ENCODE peak calls at places on chromosomes 3 and 15, in seven cellular contexts. L, H, A, B, Z, P and M are unnamed samples.
A peak's percentile ranks its signal among the peaks of the same experiment; 100 is the strongest.

GRCh38 chr3:183895296-183895695 is 10.6 kb upstream of the PARL start:
- DNase-seq in L (no peak), H (peak; percentile 74), A (peak; percentile 63), B (peak; percentile 68), Z (no peak), P (peak; percentile 74), M (peak; percentile 85)

GRCh38 chr3:141894524-141895176 is 18.2 kb downstream of the ATP1B3 start:
- DNase-seq in L (no peak), H (no peak), A (no peak), B (peak; percentile 91), Z (no peak), P (peak; percentile 91), M (no peak)

GRCh38 chr15:30791239-30791638 is 112.5 kb upstream of the FAN1 start:
- DNase-seq in L (no peak), H (no peak), A (peak; percentile 17), B (no peak), Z (no peak), P (no peak), M (peak; percentile 66)

GRCh38 chr3:170709046-170709445 is 123.2 kb upstream of the SLC7A14 start:
- DNase-seq in L (no peak), H (no peak), A (no peak), B (peak; percentile 95), Z (no peak), P (peak; percentile 88), M (no peak)

GRCh38 chr15:81326466-81327212 is 2.7 kb upstream of the STARD5 start:
- DNase-seq in L (no peak), H (peak; percentile 46), A (no peak), B (no peak), Z (no peak), P (no peak), M (no peak)

GRCh38 chr3:7682822-7683229 is 818.8 kb upstream of the LMCD1 start:
- DNase-seq in L (peak; percentile 75), H (no peak), A (no peak), B (peak; percentile 96), Z (no peak), P (peak; percentile 98), M (no peak)

GRCh38 chr3:142366434-142366833 is 81.4 kb downstream of the XRN1 start:
- DNase-seq in L (no peak), H (no peak), A (no peak), B (no peak), Z (no peak), P (peak; percentile 2), M (peak; percentile 4)

GRCh38 chr3:28267984-28268849 is 26.8 kb downstream of the CMC1 start:
- DNase-seq in L (no peak), H (no peak), A (no peak), B (no peak), Z (no peak), P (no peak), M (no peak)

GRCh38 chr3:155079795-155080546 is at the start of gene MME:
- DNase-seq in L (peak; percentile 53), H (peak; percentile 24), A (peak; percentile 81), B (peak; percentile 63), Z (no peak), P (peak; percentile 83), M (peak; percentile 84)

GRCh38 chr3:10505791-10506585 is 602 bp upstream of the ATP2B2 start:
- DNase-seq in L (no peak), H (no peak), A (no peak), B (no peak), Z (no peak), P (peak; percentile 8), M (peak; percentile 82)

GRCh38 chr3:47803478-47804025 is 614 bp downstream of the DHX30 start:
- DNase-seq in L (no peak), H (peak; percentile 14), A (no peak), B (no peak), Z (no peak), P (no peak), M (no peak)

GRCh38 chr3:54649551-54649950 is 278.3 kb downstream of the LRTM1 start:
- DNase-seq in L (no peak), H (no peak), A (peak; percentile 42), B (no peak), Z (no peak), P (no peak), M (no peak)

GRCh38 chr15:80568298-80568697 is 126.8 kb upstream of the ABHD17C start:
- DNase-seq in L (no peak), H (no peak), A (no peak), B (peak; percentile 9), Z (no peak), P (peak; percentile 55), M (no peak)

GRCh38 chr3:171353423-171353822 is 106.8 kb downstream of the TNIK start:
- DNase-seq in L (no peak), H (no peak), A (no peak), B (no peak), Z (no peak), P (no peak), M (no peak)

GRCh38 chr15:101062471-101063171 is 143.5 kb downstream of the LRRK1 start:
- DNase-seq in L (no peak), H (no peak), A (no peak), B (no peak), Z (no peak), P (no peak), M (peak; percentile 79)

GRCh38 chr3:36525115-36525711 is 144.9 kb downstream of the STAC start:
- DNase-seq in L (no peak), H (no peak), A (no peak), B (no peak), Z (no peak), P (peak; percentile 35), M (no peak)

GRCh38 chr15:74616020-74616939 is 644 bp downstream of the CLK3 start:
- DNase-seq in L (peak; percentile 70), H (peak; percentile 69), A (peak; percentile 69), B (peak; percentile 52), Z (peak; percentile 60), P (peak; percentile 73), M (peak; percentile 86)

GRCh38 chr3:14267976-14268375 is 89.4 kb downstream of the LSM3 start:
- DNase-seq in L (no peak), H (no peak), A (no peak), B (no peak), Z (no peak), P (no peak), M (no peak)

GRCh38 chr3:100264242-100264641 is 3.5 kb downstream of the TBC1D23 start:
- DNase-seq in L (no peak), H (no peak), A (no peak), B (no peak), Z (no peak), P (no peak), M (no peak)

GRCh38 chr3:49351521-49352011 is 6.6 kb downstream of the GPX1 start:
- DNase-seq in L (no peak), H (no peak), A (no peak), B (peak; percentile 90), Z (no peak), P (peak; percentile 73), M (peak; percentile 16)

GRCh38 chr15:28125673-28126651 is 26.8 kb upstream of the OCA2 start:
- DNase-seq in L (no peak), H (peak; percentile 54), A (peak; percentile 78), B (peak; percentile 73), Z (no peak), P (peak; percentile 74), M (peak; percentile 74)

GRCh38 chr3:65996605-65997004 is 42.1 kb downstream of the MAGI1 start:
- DNase-seq in L (peak; percentile 35), H (no peak), A (no peak), B (no peak), Z (no peak), P (peak; percentile 54), M (no peak)

GRCh38 chr15:90145259-90145658 is 43.0 kb upstream of the IDH2 start:
- DNase-seq in L (no peak), H (no peak), A (no peak), B (no peak), Z (no peak), P (no peak), M (no peak)

GRCh38 chr3:41101231-41101630 is 98.1 kb upstream of the CTNNB1 start:
- DNase-seq in L (no peak), H (no peak), A (no peak), B (no peak), Z (no peak), P (no peak), M (no peak)
- H3K4me3 ChIP-seq in L (no peak overlapping the region), H (no peak overlapping the region), A (no peak overlapping the region), B (no peak overlapping the region), Z (no peak overlapping the region), P (no peak overlapping the region), M (no peak overlapping the region)

GRCh38 chr15:62989366-62990055 is 53.0 kb upstream of the TPM1 start:
- DNase-seq in L (no peak), H (no peak), A (no peak), B (peak; percentile 50), Z (no peak), P (no peak), M (no peak)

GRCh38 chr15:62991698-62992097 is 50.8 kb upstream of the TPM1 start:
- DNase-seq in L (no peak), H (no peak), A (no peak), B (no peak), Z (no peak), P (no peak), M (no peak)

GRCh38 chr15:62985768-62986167 is 56.8 kb upstream of the TPM1 start:
- DNase-seq in L (no peak), H (no peak), A (no peak), B (peak; percentile 21), Z (no peak), P (peak; percentile 51), M (no peak)

GRCh38 chr15:62986948-62987347 is 55.6 kb upstream of the TPM1 start:
- DNase-seq in L (no peak), H (no peak), A (no peak), B (no peak), Z (no peak), P (no peak), M (no peak)

DNA sequence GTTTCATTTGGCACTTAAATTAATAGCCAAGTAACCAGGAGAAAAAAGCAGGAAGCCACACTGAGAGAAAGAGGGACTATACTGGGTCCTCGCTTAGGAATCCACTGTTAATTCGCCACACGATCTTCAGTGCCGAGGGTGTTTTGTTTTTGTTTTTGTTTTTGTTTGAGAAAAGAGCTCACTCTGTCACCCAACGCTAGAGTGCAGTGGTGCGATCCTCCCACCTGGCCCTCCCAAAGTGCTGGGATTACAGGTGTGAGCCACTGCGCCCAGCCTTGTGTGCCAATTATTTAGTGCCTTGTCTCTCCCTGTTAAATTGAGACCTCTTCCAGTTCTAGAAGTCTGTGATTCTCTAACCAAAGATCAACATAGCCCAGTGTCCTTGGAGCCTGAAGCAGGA is 53.8 kb upstream of the TPM1 start:
- DNase-seq in L (no peak), H (no peak), A (no peak), B (no peak), Z (no peak), P (no peak), M (peak; percentile 48)
- H3K27me3 ChIP-seq in L (no peaks in the 10 kb centered on the region), H (no peaks in the 10 kb centered on the region), A (peaks cover 13% of the 10 kb centered on the region), B (no peaks in the 10 kb centered on the region), Z (no peaks in the 10 kb centered on the region), P (no peaks in the 10 kb centered on the region), M (no peaks in the 10 kb centered on the region)

GRCh38 chr15:64127521-64128275 is 23.8 kb upstream of the SNX22 start:
- DNase-seq in L (no peak), H (no peak), A (no peak), B (no peak), Z (no peak), P (no peak), M (no peak)
- H3K36me3 ChIP-seq in L (peaks cover 9% of the 10 kb centered on the region), H (peaks cover 12% of the 10 kb centered on the region), A (no peaks in the 10 kb centered on the region), B (peaks cover 5% of the 10 kb centered on the region), Z (peaks cover 70% of the 10 kb centered on the region), P (peaks cover 73% of the 10 kb centered on the region), M (peaks cover 29% of the 10 kb centered on the region)

GRCh38 chr15:96171271-96171739 is 159.2 kb upstream of the NR2F2 start:
- DNase-seq in L (no peak), H (no peak), A (peak; percentile 26), B (no peak), Z (no peak), P (no peak), M (no peak)
- H3K4me3 ChIP-seq in L (no peak overlapping the region), H (no peak overlapping the region), A (no peak overlapping the region), B (no peak overlapping the region), Z (no peak overlapping the region), P (no peak overlapping the region), M (no peak overlapping the region)